ENCODE peak calls at places on chromosome 11, in nine cellular contexts. T is memory B cell; I is ELR; U is H4; K is iPS DF 19.7; R is RPMI8226; Q is central memory CD4-positive, alpha-beta T cell; F is activated CD8-positive, alpha-beta memory T cell treated with anti-CD3 and anti-CD28 coated beads, Interleukin-2, amount 10 ng/mL, durations not matched to agents 7 days and 5 days; S is NCI-H187. P is an unnamed sample.

GRCh38 chr11:34331329-34331728 is 26.5 kb downstream of the ABTB2 start:
- DNase-seq in F (no peak), Q (no peak), K (no peak), S (no peak), I (peak), U (peak), R (no peak), T (no peak), P (no peak)

GRCh38 chr11:1929621-1930447 is 10.3 kb downstream of the TNNT3 start:
- DNase-seq in U (no peak), S (no peak), I (no peak), K (no peak), R (no peak), Q (no peak), T (no peak), F (no peak), P (no peak)

GRCh38 chr11:73318501-73319011 is 10.5 kb downstream of the ARHGEF17 start:
- DNase-seq in F (no peak), K (no peak), T (no peak), R (peak), Q (no peak), I (no peak), U (no peak), S (no peak), P (no peak)

GRCh38 chr11:124669193-124669592 is 4.3 kb downstream of the SIAE start:
- DNase-seq in S (no peak), U (peak), K (no peak), F (peak), I (peak), T (peak), R (peak), Q (peak), P (no peak)

GRCh38 chr11:47507016-47507631 is 45.8 kb downstream of the CELF1 start:
- DNase-seq in K (no peak), I (no peak), R (no peak), U (no peak), S (no peak), Q (no peak), T (no peak), F (no peak), P (no peak)

GRCh38 chr11:95888439-95888838 is 35.5 kb downstream of the MTMR2 start:
- DNase-seq in U (no peak), Q (no peak), K (no peak), T (no peak), R (no peak), S (no peak), I (no peak), F (no peak), P (no peak)

GRCh38 chr11:73274722-73275380 is 2.7 kb downstream of the P2RY6 start:
- DNase-seq in Q (no peak), I (no peak), K (no peak), F (no peak), R (no peak), T (no peak), U (no peak), S (no peak), P (no peak)

GRCh38 chr11:2789791-2790580 is 90.2 kb upstream of the KCNQ1OT1 start:
- DNase-seq in U (no peak), T (no peak), S (no peak), Q (no peak), R (no peak), K (no peak), F (peak), I (no peak), P (no peak)

GRCh38 chr11:71381781-71382505 is 66.2 kb downstream of the DHCR7 start:
- DNase-seq in F (no peak), R (peak), I (no peak), T (no peak), K (no peak), Q (no peak), U (no peak), S (no peak), P (no peak)

P was measured in glomerular endothelial cell.